ENCODE peak calls at places on chromosomes 16 and 17, in eight cellular contexts. One of them, this sample, is unnamed.

GRCh38 chr17:49547566-49547965 is 28.1 kb upstream of the NXPH3 start:
- DNase-seq in H9: no peak
- DNase-seq in psoas muscle: peak
- DNase-seq in CD8-positive, alpha-beta memory T cell: no peak
- DNase-seq in heart right ventricle: no peak
- DNase-seq in MM.1S: no peak
- DNase-seq in pancreas: no peak
- DNase-seq in OCI-LY7: no peak
- DNase-seq in this sample: no peak

GRCh38 chr17:38994026-38994425 is 26.8 kb upstream of the FBXO47 start:
- DNase-seq in pancreas: no peak
- DNase-seq in psoas muscle: no peak
- DNase-seq in OCI-LY7: no peak
- DNase-seq in heart right ventricle: no peak
- DNase-seq in H9: no peak
- DNase-seq in MM.1S: no peak
- DNase-seq in CD8-positive, alpha-beta memory T cell: no peak
- DNase-seq in this sample: no peak

GRCh38 chr17:13510062-13510461 is 91.7 kb downstream of the HS3ST3A1 start:
- DNase-seq in H9: no peak
- DNase-seq in pancreas: no peak
- DNase-seq in OCI-LY7: no peak
- DNase-seq in CD8-positive, alpha-beta memory T cell: no peak
- DNase-seq in MM.1S: no peak
- DNase-seq in heart right ventricle: no peak
- DNase-seq in psoas muscle: no peak
- DNase-seq in this sample: no peak

GRCh38 chr16:85347213-85347591 is 234.9 kb upstream of the CIBAR2 start:
- DNase-seq in pancreas: no peak
- DNase-seq in heart right ventricle: no peak
- DNase-seq in psoas muscle: no peak
- DNase-seq in MM.1S: no peak
- DNase-seq in CD8-positive, alpha-beta memory T cell: no peak
- DNase-seq in OCI-LY7: no peak
- DNase-seq in H9: peak
- DNase-seq in this sample: peak

GRCh38 chr17:49229805-49230600 is 584 bp downstream of the PHOSPHO1 start:
- DNase-seq in CD8-positive, alpha-beta memory T cell: no peak
- DNase-seq in psoas muscle: peak
- DNase-seq in pancreas: no peak
- DNase-seq in H9: no peak
- DNase-seq in heart right ventricle: peak
- DNase-seq in MM.1S: no peak
- DNase-seq in OCI-LY7: no peak
- DNase-seq in this sample: no peak

GRCh38 chr16:56742030-56742984 is 12.4 kb downstream of the NUP93 start:
- DNase-seq in MM.1S: no peak
- DNase-seq in CD8-positive, alpha-beta memory T cell: no peak
- DNase-seq in OCI-LY7: no peak
- DNase-seq in heart right ventricle: no peak
- DNase-seq in pancreas: no peak
- DNase-seq in H9: no peak
- DNase-seq in psoas muscle: no peak
- DNase-seq in this sample: no peak

GRCh38 chr17:21034350-21035235 is 8.2 kb downstream of the USP22 start:
- DNase-seq in CD8-positive, alpha-beta memory T cell: peak
- DNase-seq in heart right ventricle: no peak
- DNase-seq in H9: no peak
- DNase-seq in MM.1S: peak
- DNase-seq in psoas muscle: peak
- DNase-seq in pancreas: no peak
- DNase-seq in OCI-LY7: peak
- DNase-seq in this sample: no peak

GRCh38 chr17:77607606-77608005 is 350.9 kb upstream of the TNRC6C start:
- DNase-seq in MM.1S: no peak
- DNase-seq in psoas muscle: no peak
- DNase-seq in OCI-LY7: no peak
- DNase-seq in heart right ventricle: no peak
- DNase-seq in pancreas: no peak
- DNase-seq in H9: no peak
- DNase-seq in CD8-positive, alpha-beta memory T cell: no peak
- DNase-seq in this sample: no peak

GRCh38 chr16:3112058-3112880 is at the start of gene ZNF205:
- DNase-seq in OCI-LY7: no peak
- DNase-seq in psoas muscle: peak
- DNase-seq in CD8-positive, alpha-beta memory T cell: no peak
- DNase-seq in MM.1S: no peak
- DNase-seq in H9: peak
- DNase-seq in pancreas: peak
- DNase-seq in heart right ventricle: peak
- DNase-seq in this sample: peak

GRCh38 chr17:72065556-72065955 is 55.3 kb upstream of the SOX9 start:
- DNase-seq in CD8-positive, alpha-beta memory T cell: no peak
- DNase-seq in pancreas: no peak
- DNase-seq in MM.1S: no peak
- DNase-seq in H9: no peak
- DNase-seq in heart right ventricle: no peak
- DNase-seq in OCI-LY7: no peak
- DNase-seq in psoas muscle: no peak
- DNase-seq in this sample: no peak

GRCh38 chr17:49360796-49361128 is 1.3 kb downstream of the ZNF652 start:
- DNase-seq in pancreas: no peak
- DNase-seq in MM.1S: no peak
- DNase-seq in heart right ventricle: no peak
- DNase-seq in H9: no peak
- DNase-seq in OCI-LY7: no peak
- DNase-seq in psoas muscle: no peak
- DNase-seq in CD8-positive, alpha-beta memory T cell: no peak
- DNase-seq in this sample: peak

GRCh38 chr17:75753193-75753513 is 11.8 kb downstream of the GALK1 start:
- DNase-seq in pancreas: no peak
- DNase-seq in psoas muscle: no peak
- DNase-seq in MM.1S: no peak
- DNase-seq in CD8-positive, alpha-beta memory T cell: no peak
- DNase-seq in OCI-LY7: no peak
- DNase-seq in heart right ventricle: no peak
- DNase-seq in H9: no peak
- DNase-seq in this sample: no peak
- H3K27ac ChIP-seq in pancreas: no peak
- H3K27ac ChIP-seq in psoas muscle: no peak
- H3K27ac ChIP-seq in MM.1S: no peak
- H3K27ac ChIP-seq in CD8-positive, alpha-beta memory T cell: no peak
- H3K27ac ChIP-seq in OCI-LY7: peak
- H3K27ac ChIP-seq in heart right ventricle: no peak
- H3K27ac ChIP-seq in H9: no peak
- H3K27ac ChIP-seq in this sample: peak

GRCh38 chr16:5884339-5884738 is 786.7 kb upstream of the EEF2KMT start:
- DNase-seq in CD8-positive, alpha-beta memory T cell: no peak
- DNase-seq in OCI-LY7: no peak
- DNase-seq in heart right ventricle: no peak
- DNase-seq in pancreas: no peak
- DNase-seq in MM.1S: no peak
- DNase-seq in H9: no peak
- DNase-seq in psoas muscle: no peak
- DNase-seq in this sample: no peak
- H3K27ac ChIP-seq in CD8-positive, alpha-beta memory T cell: no peak
- H3K27ac ChIP-seq in OCI-LY7: no peak
- H3K27ac ChIP-seq in heart right ventricle: no peak
- H3K27ac ChIP-seq in pancreas: no peak
- H3K27ac ChIP-seq in MM.1S: no peak
- H3K27ac ChIP-seq in H9: no peak
- H3K27ac ChIP-seq in psoas muscle: no peak
- H3K27ac ChIP-seq in this sample: no peak

GRCh38 chr16:22683258-22683657 is 130.7 kb upstream of the HS3ST2 start:
- DNase-seq in heart right ventricle: no peak
- DNase-seq in H9: no peak
- DNase-seq in MM.1S: no peak
- DNase-seq in CD8-positive, alpha-beta memory T cell: no peak
- DNase-seq in pancreas: no peak
- DNase-seq in psoas muscle: no peak
- DNase-seq in OCI-LY7: no peak
- DNase-seq in this sample: no peak

GRCh38 chr16:22684282-22685161 is 129.4 kb upstream of the HS3ST2 start:
- DNase-seq in CD8-positive, alpha-beta memory T cell: no peak
- DNase-seq in OCI-LY7: no peak
- DNase-seq in H9: no peak
- DNase-seq in pancreas: no peak
- DNase-seq in heart right ventricle: no peak
- DNase-seq in psoas muscle: no peak
- DNase-seq in MM.1S: peak
- DNase-seq in this sample: no peak

GRCh38 chr16:22683730-22684280 is 130.2 kb upstream of the HS3ST2 start:
- DNase-seq in heart right ventricle: no peak
- DNase-seq in H9: no peak
- DNase-seq in psoas muscle: no peak
- DNase-seq in CD8-positive, alpha-beta memory T cell: no peak
- DNase-seq in MM.1S: no peak
- DNase-seq in pancreas: no peak
- DNase-seq in OCI-LY7: no peak
- DNase-seq in this sample: no peak

GRCh38 chr16:22687031-22687530 is 126.9 kb upstream of the HS3ST2 start:
- DNase-seq in MM.1S: no peak
- DNase-seq in pancreas: no peak
- DNase-seq in OCI-LY7: no peak
- DNase-seq in H9: no peak
- DNase-seq in psoas muscle: no peak
- DNase-seq in heart right ventricle: no peak
- DNase-seq in CD8-positive, alpha-beta memory T cell: no peak
- DNase-seq in this sample: no peak

GRCh38 chr16:22685162-22685830 is 128.7 kb upstream of the HS3ST2 start:
- DNase-seq in OCI-LY7: no peak
- DNase-seq in pancreas: no peak
- DNase-seq in CD8-positive, alpha-beta memory T cell: no peak
- DNase-seq in H9: no peak
- DNase-seq in MM.1S: no peak
- DNase-seq in heart right ventricle: no peak
- DNase-seq in psoas muscle: peak
- DNase-seq in this sample: no peak
- H3K27ac ChIP-seq in OCI-LY7: no peak
- H3K27ac ChIP-seq in pancreas: no peak
- H3K27ac ChIP-seq in CD8-positive, alpha-beta memory T cell: no peak
- H3K27ac ChIP-seq in H9: no peak
- H3K27ac ChIP-seq in MM.1S: no peak
- H3K27ac ChIP-seq in heart right ventricle: peak
- H3K27ac ChIP-seq in psoas muscle: no peak
- H3K27ac ChIP-seq in this sample: no peak

DNA sequence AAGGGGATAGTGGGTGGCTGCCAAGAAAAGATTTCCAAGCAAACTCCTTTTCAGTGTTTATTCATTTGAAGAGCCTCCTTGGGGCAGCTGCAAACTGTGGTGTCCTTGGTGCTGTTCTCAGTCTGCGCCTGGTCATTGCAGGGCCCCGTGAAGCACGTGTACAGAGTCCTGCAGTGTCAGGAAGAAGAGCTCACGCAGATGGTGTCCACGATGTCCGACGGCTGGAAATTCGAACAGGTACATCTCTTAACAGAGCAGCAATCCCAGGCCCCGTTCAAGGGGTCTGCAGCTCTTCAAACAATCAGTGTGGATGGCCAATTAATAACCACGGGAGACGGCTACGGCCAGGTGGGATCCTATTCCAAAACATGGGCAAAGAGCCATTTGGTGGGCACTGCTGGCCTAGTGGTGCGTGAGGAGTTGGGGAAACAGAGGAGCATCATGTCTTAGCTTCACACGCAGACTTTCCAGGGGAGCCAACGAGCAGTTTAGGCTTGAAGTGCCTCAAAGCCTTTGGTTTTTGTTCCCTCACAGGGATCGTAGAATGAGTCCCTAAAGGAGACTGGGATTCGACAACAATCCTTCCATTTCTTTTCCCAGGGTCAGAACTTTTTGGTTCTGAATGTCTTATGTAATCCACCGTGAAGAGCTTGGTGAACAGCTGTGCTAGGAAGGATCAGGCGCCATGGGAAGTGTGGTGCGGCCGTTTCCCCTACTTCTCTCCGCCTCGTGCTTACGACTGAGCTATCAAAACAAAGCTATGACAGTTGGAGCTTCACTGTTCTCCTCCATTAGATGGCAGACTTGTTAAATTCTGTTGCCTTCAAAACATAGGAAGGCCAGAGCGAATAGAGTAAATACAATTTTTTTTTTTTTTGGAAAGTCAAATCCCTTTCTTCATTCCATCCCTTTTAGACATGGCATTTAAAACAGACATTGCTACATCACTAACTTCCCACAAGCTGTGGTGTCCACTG is 12.6 kb downstream of the KCTD2 start:
- DNase-seq in H9: no peak
- DNase-seq in pancreas: no peak
- DNase-seq in MM.1S: no peak
- DNase-seq in OCI-LY7: peak
- DNase-seq in heart right ventricle: no peak
- DNase-seq in CD8-positive, alpha-beta memory T cell: no peak
- DNase-seq in psoas muscle: no peak
- DNase-seq in this sample: no peak
- H3K27ac ChIP-seq in H9: no peak
- H3K27ac ChIP-seq in pancreas: no peak
- H3K27ac ChIP-seq in MM.1S: no peak
- H3K27ac ChIP-seq in OCI-LY7: no peak
- H3K27ac ChIP-seq in heart right ventricle: peak
- H3K27ac ChIP-seq in CD8-positive, alpha-beta memory T cell: no peak
- H3K27ac ChIP-seq in psoas muscle: peak
- H3K27ac ChIP-seq in this sample: peak

This sample was measured in substantia nigra.